ENCODE peak calls at places on chromosomes 12 and 14, in four cellular contexts. J is HCT116, B is tibial artery, D is choroid plexus epithelial cell. C is an unnamed sample.

GRCh38 chr12:112907415-112908157 is 824 bp downstream of the OAS1 start:
- DNase-seq in J (no peak), B (no peak), D (no peak), C (peak; percentile 34)

GRCh38 chr14:69876848-69877306 is 2.3 kb upstream of the SMOC1 start:
- DNase-seq in J (no peak), B (no peak), D (no peak), C (no peak)

GRCh38 chr12:79844693-79845092 is 90.2 kb downstream of the PPP1R12A start:
- DNase-seq in J (peak; percentile 71), B (no peak), D (peak; percentile 49), C (no peak)

GRCh38 chr12:51307655-51308593 is 16.1 kb downstream of the BIN2 start:
- DNase-seq in J (peak; percentile 35), B (no peak), D (peak; percentile 71), C (no peak)

GRCh38 chr14:45177081-45177480 is 41.4 kb downstream of the FANCM start:
- DNase-seq in J (no peak), B (no peak), D (peak; percentile 96), C (no peak)

GRCh38 chr12:69644516-69644915 is 33.8 kb upstream of the LRRC10 start:
- DNase-seq in J (no peak), B (no peak), D (no peak), C (no peak)

GRCh38 chr12:133120385-133121191 is 9.5 kb downstream of the ZNF891 start:
- DNase-seq in J (no peak), B (no peak), D (peak; percentile 2), C (no peak)

GRCh38 chr12:96134200-96134599 is 60.0 kb upstream of the ELK3 start:
- DNase-seq in J (peak; percentile 24), B (no peak), D (no peak), C (no peak)

GRCh38 chr12:26803552-26803951 is 29.4 kb downstream of the ITPR2 start:
- DNase-seq in J (no peak), B (no peak), D (peak; percentile 52), C (no peak)

GRCh38 chr14:81153187-81153586 is 67.6 kb downstream of the GTF2A1 start:
- DNase-seq in J (no peak), B (no peak), D (no peak), C (no peak)

GRCh38 chr14:89067293-89067972 is 243.0 kb downstream of the TTC8 start:
- DNase-seq in J (no peak), B (no peak), D (no peak), C (no peak)

GRCh38 chr14:65210118-65210826 is 108.0 kb upstream of the MAX start:
- DNase-seq in J (no peak), B (no peak), D (peak; percentile 73), C (peak; percentile 53)

GRCh38 chr12:54431911-54432814 is 13.1 kb upstream of the ITGA5 start:
- DNase-seq in J (no peak), B (peak; percentile 96), D (no peak), C (no peak)

GRCh38 chr12:109277899-109278762 is 31.0 kb downstream of the FOXN4 start:
- DNase-seq in J (no peak), B (no peak), D (peak; percentile 16), C (no peak)

GRCh38 chr14:59244581-59244980 is 56.1 kb downstream of the DAAM1 start:
- DNase-seq in J (no peak), B (no peak), D (no peak), C (no peak)

GRCh38 chr12:102356690-102357089 is 123.7 kb downstream of the IGF1 start:
- DNase-seq in J (no peak), B (no peak), D (no peak), C (no peak)